ENCODE peak calls at places on chromosomes 5 and 9, in seven cellular contexts. C, H, I, K, N, U and G are unnamed samples. For H3K4me1, the result is how much of the 10 kb centered on the place peaks cover.

GRCh38 chr9:34759432-34760134 is 49.6 kb upstream of the CCL21 start:
- DNase-seq in C (no peak), H (no peak), I (no peak), N (no peak), K (no peak), U (no peak), G (no peak)

GRCh38 chr9:88766778-88767503 is 224.3 kb upstream of the S1PR3 start:
- DNase-seq in K (peak), H (no peak), C (no peak), U (no peak), I (no peak), N (peak), G (no peak)

GRCh38 chr9:20351715-20352114 is 270.6 kb downstream of the MLLT3 start:
- DNase-seq in H (no peak), N (no peak), I (no peak), U (no peak), K (no peak), C (no peak), G (no peak)

GRCh38 chr9:129888085-129888808 is 53.0 kb downstream of the USP20 start:
- DNase-seq in K (no peak), U (peak), H (no peak), I (no peak), C (no peak), N (no peak), G (no peak)

GRCh38 chr9:134946663-134947062 is 29.0 kb upstream of the FCN1 start:
- DNase-seq in U (no peak), K (no peak), C (no peak), I (no peak), H (no peak), N (no peak), G (no peak)

GRCh38 chr9:98796364-98797101 is at the start of gene ANKS6:
- DNase-seq in K (peak), U (peak), C (peak), I (peak), H (peak), N (peak), G (peak)

GRCh38 chr5:42360641-42361320 is 62.5 kb upstream of the GHR start:
- DNase-seq in C (no peak), K (no peak), H (peak), N (no peak), U (no peak), I (no peak), G (peak)

GRCh38 chr5:6291961-6292360 is 86.4 kb downstream of the MED10 start:
- DNase-seq in H (peak), K (no peak), N (no peak), I (no peak), C (no peak), U (no peak), G (peak)

GRCh38 chr5:1722877-1723276 is 76.8 kb downstream of the MRPL36 start:
- DNase-seq in K (no peak), U (no peak), H (no peak), C (no peak), I (peak), N (no peak), G (peak)

GRCh38 chr9:13213337-13213736 is 66.2 kb downstream of the MPDZ start:
- DNase-seq in C (no peak), H (no peak), U (no peak), N (peak), I (no peak), K (peak), G (no peak)

GRCh38 chr9:23674016-23674585 is 151.9 kb downstream of the ELAVL2 start:
- DNase-seq in U (no peak), H (no peak), I (no peak), N (no peak), K (peak), C (no peak), G (no peak)

GRCh38 chr5:173316463-173317020 is 11.7 kb downstream of the STC2 start:
- DNase-seq in U (no peak), C (no peak), I (no peak), K (no peak), N (no peak), H (no peak), G (no peak)

GRCh38 chr9:69264526-69264925 is 60.5 kb upstream of the ENTREP1 start:
- DNase-seq in N (no peak), K (no peak), C (no peak), I (no peak), H (no peak), U (no peak), G (no peak)

GRCh38 chr5:25964009-25964372 is 1074.4 kb downstream of the CDH9 start:
- DNase-seq in N (no peak), U (no peak), H (no peak), I (no peak), K (no peak), C (no peak), G (no peak)

GRCh38 chr9:95727947-95728546 is 147.4 kb upstream of the ERCC6L2 start:
- DNase-seq in H (no peak), I (no peak), C (no peak), N (no peak), K (no peak), U (no peak), G (no peak)

GRCh38 chr9:92714787-92715487 is 45.0 kb upstream of the IPPK start:
- DNase-seq in N (no peak), H (no peak), C (no peak), I (peak), U (no peak), K (no peak), G (no peak)

GRCh38 chr9:1939926-1940368 is 75.2 kb upstream of the SMARCA2 start:
- DNase-seq in I (no peak), N (peak), U (peak), C (no peak), K (no peak), H (peak), G (peak)

GRCh38 chr5:73391441-73391871 is 57.1 kb downstream of the FOXD1 start:
- DNase-seq in I (no peak), U (no peak), H (no peak), N (peak), C (no peak), K (peak), G (no peak)

GRCh38 chr9:22142681-22143080 is 133.6 kb upstream of the CDKN2B start:
- DNase-seq in H (no peak), N (peak), C (no peak), I (no peak), K (peak), U (no peak), G (no peak)

GRCh38 chr9:27353405-27354229 is 56.7 kb upstream of the EQTN start:
- DNase-seq in I (peak), H (peak), K (no peak), N (no peak), U (no peak), C (peak), G (no peak)

GRCh38 chr9:114048533-114049452 is 29.3 kb downstream of the AMBP start:
- DNase-seq in N (no peak), I (no peak), H (no peak), C (no peak), K (no peak), U (no peak), G (peak)

GRCh38 chr5:56543431-56544385 is 271.6 kb upstream of the MAP3K1 start:
- DNase-seq in U (peak), K (peak), I (no peak), N (peak), H (peak), C (no peak), G (no peak)

GRCh38 chr9:99197124-99197630 is 24.6 kb downstream of the ALG2 start:
- DNase-seq in I (no peak), U (no peak), N (no peak), K (no peak), C (no peak), H (no peak), G (no peak)

GRCh38 chr5:36606437-36607113 is at the start of gene SLC1A3:
- DNase-seq in U (peak), K (peak), I (peak), C (peak), H (peak), N (peak), G (peak)

GRCh38 chr5:179313849-179314521 is 31.3 kb downstream of the ADAMTS2 start:
- DNase-seq in I (no peak), U (no peak), K (no peak), H (no peak), C (no peak), N (peak), G (no peak)

GRCh38 chr9:106146066-106146840 is 451.9 kb downstream of the TMEM38B start:
- DNase-seq in C (no peak), I (no peak), N (no peak), K (no peak), H (no peak), U (no peak), G (no peak)

GRCh38 chr5:55997742-55998351 is 3.1 kb upstream of the IL6ST start:
- DNase-seq in U (peak), H (no peak), I (no peak), K (peak), N (peak), C (no peak), G (no peak)

GRCh38 chr9:89095755-89096154 is 82.9 kb downstream of the SHC3 start:
- DNase-seq in C (no peak), K (no peak), U (peak), N (peak), I (no peak), H (no peak), G (no peak)

GRCh38 chr5:72943307-72943706 is 12.5 kb upstream of the FCHO2 start:
- DNase-seq in C (no peak), U (no peak), I (no peak), K (no peak), N (no peak), H (no peak), G (no peak)

GRCh38 chr9:25964239-25964638 is 286.0 kb upstream of the TUSC1 start:
- DNase-seq in I (peak), U (no peak), C (peak), K (peak), H (peak), N (peak), G (peak)

GRCh38 chr9:35552837-35553236 is 52.2 kb upstream of the TESK1 start:
- DNase-seq in K (no peak), U (no peak), H (no peak), I (no peak), C (no peak), N (peak), G (no peak)

GRCh38 chr9:109244179-109245132 is 76.4 kb downstream of the EPB41L4B start:
- DNase-seq in C (peak), I (peak), N (peak), K (peak), U (peak), H (peak), G (peak)

GRCh38 chr9:94767331-94768099 is 41.0 kb downstream of the AOPEP start:
- DNase-seq in K (peak), H (no peak), I (no peak), C (no peak), N (peak), U (no peak), G (no peak)

DNA sequence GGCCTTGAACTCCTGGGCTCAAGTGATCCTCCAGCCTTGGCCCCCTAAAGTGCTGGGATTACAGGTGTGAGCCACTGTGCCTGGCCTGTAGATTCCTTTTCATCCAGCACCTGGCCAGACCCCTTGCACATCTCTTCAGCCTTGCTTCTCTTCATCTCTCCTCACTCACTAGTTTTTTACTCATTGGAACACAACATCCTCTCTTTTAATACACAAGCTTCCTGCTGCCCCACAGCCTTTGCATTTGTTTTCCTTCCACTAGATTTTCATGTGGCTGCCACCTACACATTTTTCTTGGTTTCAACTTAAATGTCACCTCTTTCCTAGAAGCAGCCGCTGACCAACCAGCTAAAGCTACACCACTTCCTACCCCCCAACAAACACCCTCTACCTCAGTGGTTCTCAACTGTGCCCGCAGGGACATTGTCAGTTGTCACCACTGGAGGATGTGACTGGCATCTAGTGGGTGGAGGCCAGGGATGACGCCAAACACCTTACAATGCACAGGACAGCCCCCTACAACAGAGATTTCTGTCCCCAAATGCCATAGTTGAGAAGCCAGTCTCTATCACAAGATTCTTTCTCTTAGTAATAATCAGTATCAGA is 33.7 kb downstream of the HAVCR1 start:
- DNase-seq in N (no peak), C (no peak), K (no peak), I (no peak), H (no peak), U (no peak), G (no peak)
- H3K27ac ChIP-seq in N (no peak), C (no peak), K (no peak), I (no peak), H (no peak), U (no peak), G (no peak)

GRCh38 chr5:94345257-94345656 is 273.1 kb downstream of the KIAA0825 start:
- DNase-seq in C (no peak), K (no peak), N (no peak), U (no peak), H (no peak), I (no peak), G (no peak)
- H4K8ac ChIP-seq in C (no peak), K (no peak), N (no peak), U (no peak), H (no peak), I (no peak), G (no peak)

DNA sequence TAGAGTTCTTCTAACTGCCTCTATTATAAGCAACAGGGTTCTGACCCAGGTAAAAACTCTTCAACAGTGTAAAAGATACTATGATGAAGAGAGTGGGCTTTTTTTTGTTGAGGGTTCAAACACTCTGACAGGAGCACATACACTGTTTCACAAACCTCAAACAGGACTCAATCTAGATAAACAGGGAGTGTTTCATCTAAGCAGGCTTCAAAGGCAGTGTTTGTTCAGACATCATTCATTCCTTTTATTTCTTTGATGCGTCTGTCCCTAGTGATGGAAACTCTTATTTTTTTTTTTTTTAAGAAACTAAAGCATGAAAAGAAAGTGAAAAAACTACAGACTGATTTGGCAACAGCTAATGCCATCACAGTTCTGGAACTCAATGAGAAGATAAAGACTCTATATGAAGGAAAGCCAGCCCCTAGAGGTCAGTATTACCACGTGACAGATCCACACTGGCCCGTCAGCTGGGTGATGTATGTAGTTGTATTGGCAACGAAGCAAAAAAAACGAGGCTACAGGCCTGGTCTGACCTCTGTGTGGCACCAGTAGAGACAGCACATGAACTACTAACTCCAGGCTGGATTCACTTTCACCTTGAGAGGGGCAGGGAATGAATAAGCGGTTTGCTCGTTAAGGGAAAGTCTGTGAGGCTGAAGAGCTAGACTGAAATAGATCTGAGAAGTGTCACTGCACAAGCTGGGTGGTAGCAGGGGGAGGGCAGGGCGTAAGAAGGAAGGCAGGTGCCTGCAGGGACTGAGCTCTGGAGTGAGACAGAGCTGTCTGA is 172.2 kb downstream of the CCDC192 start:
- DNase-seq in N (peak), I (peak), U (peak), H (peak), K (peak), C (peak), G (peak)
- H3K4me1 ChIP-seq in N (under half), I (under half), U (under half), H (under half), K (under half), C (under half), G (under half)

GRCh38 chr9:136232964-136233363 is 12.6 kb downstream of the QSOX2 start:
- DNase-seq in C (no peak), U (no peak), H (no peak), K (no peak), I (no peak), N (no peak), G (no peak)
- H3K27ac ChIP-seq in C (no peak), U (no peak), H (no peak), K (no peak), I (no peak), N (no peak), G (no peak)

DNA sequence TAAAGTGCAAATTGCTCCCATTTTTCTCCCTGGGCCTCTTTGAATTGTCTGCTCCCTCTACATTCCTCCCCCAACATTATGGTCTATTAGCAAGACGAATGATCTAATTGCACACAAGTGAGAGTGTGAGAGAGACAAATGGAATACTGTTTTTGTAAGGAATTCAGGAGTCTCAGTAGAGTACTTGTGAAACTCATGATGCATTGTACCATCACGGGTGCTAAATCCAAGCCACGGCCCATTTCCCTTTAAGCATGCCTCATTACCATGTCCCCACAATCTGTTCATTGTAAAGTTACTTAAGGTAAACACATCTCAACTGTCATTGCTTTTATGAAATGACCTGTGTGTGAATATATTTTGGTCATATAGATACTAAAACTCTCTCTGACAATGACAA is 62.8 kb downstream of the CD180 start:
- DNase-seq in N (no peak), I (no peak), C (no peak), U (no peak), K (no peak), H (no peak), G (no peak)
- H4K8ac ChIP-seq in N (no peak), I (no peak), C (no peak), U (no peak), K (no peak), H (no peak), G (no peak)

GRCh38 chr9:79026311-79026710 is 545.5 kb upstream of the TLE4 start:
- DNase-seq in C (no peak), N (no peak), U (peak), I (no peak), H (no peak), K (no peak), G (peak)
- H3K4me1 ChIP-seq in C (under half), N (under half), U (under half), I (under half), H (under half), K (under half), G (under half)

GRCh38 chr5:151899400-151899799 is 25.3 kb downstream of the GLRA1 start:
- DNase-seq in I (no peak), N (no peak), K (no peak), U (no peak), C (no peak), H (no peak), G (no peak)

GRCh38 chr5:151896041-151896691 is 28.5 kb downstream of the GLRA1 start:
- DNase-seq in I (no peak), C (no peak), U (no peak), K (peak), N (peak), H (peak), G (peak)

GRCh38 chr5:151897896-151898295 is 26.8 kb downstream of the GLRA1 start:
- DNase-seq in C (no peak), H (no peak), K (no peak), N (no peak), U (no peak), I (no peak), G (no peak)

GRCh38 chr5:151895660-151896040 is 29.0 kb downstream of the GLRA1 start:
- DNase-seq in I (no peak), H (no peak), N (no peak), U (no peak), C (no peak), K (peak), G (no peak)

DNA sequence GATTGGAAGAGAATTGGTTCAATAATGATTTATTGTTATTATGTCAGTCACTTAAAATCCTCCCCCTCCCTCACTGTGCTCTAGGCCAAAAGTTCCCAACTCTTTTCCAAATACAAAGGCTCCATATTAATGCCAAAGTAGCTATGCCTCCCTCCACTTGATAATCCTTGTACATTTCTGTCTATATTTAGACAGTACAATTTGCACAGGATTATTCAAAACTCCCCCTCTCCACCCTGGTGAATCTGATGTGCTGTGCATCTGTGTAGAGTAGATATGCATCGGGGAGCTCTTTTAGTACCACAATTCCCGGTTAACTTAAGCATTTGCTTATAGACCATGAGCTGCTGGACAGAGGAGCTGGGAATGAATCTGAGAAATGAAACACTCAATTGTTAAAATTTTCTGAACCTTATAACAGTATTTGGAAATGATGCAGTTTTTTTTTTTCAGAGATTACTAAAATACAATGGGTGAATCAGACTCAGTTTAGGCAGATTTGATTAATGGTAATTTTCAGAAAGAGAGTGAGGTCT is 27.6 kb downstream of the GLRA1 start:
- DNase-seq in C (no peak), H (no peak), K (no peak), U (no peak), N (no peak), I (no peak), G (no peak)
- H3K27ac ChIP-seq in C (no peak), H (no peak), K (peak), U (no peak), N (no peak), I (no peak), G (no peak)